ENCODE peak calls at places on chromosome 22, in eight cellular contexts. F is cardiac muscle cell; C is GM13977; I is MCF 10A; Y is AG09309; W is tibial artery; X is B cell; G is activated CD8-positive, alpha-beta T cell treated with anti-CD3 and anti-CD28 coated beads for 36 hours. L is an unnamed sample.

GRCh38 chr22:29635734-29636357 is 32.4 kb downstream of the NF2 start:
- DNase-seq in F (peak), C (peak), I (peak), Y (peak), W (no peak), X (peak), G (no peak), L (no peak)

GRCh38 chr22:47030143-47030641 is 267.7 kb downstream of the TBC1D22A start:
- DNase-seq in F (no peak), C (no peak), I (no peak), Y (no peak), W (no peak), X (no peak), G (no peak), L (no peak)

GRCh38 chr22:18028817-18029527 is 4.6 kb upstream of the MICAL3 start:
- DNase-seq in F (no peak), C (peak), I (no peak), Y (no peak), W (peak), X (no peak), G (no peak), L (no peak)

GRCh38 chr22:31046591-31047226 is 34.4 kb upstream of the SMTN start:
- DNase-seq in F (peak), C (no peak), I (no peak), Y (no peak), W (peak), X (no peak), G (no peak), L (no peak)

GRCh38 chr22:35604671-35605457 is 12.3 kb downstream of the MB start:
- DNase-seq in F (peak), C (no peak), I (no peak), Y (no peak), W (no peak), X (no peak), G (peak), L (no peak)

GRCh38 chr22:42335839-42336378 is 65.5 kb upstream of the TCF20 start:
- DNase-seq in F (no peak), C (no peak), I (no peak), Y (no peak), W (no peak), X (no peak), G (no peak), L (no peak)

GRCh38 chr22:36192601-36193000 is 9.0 kb downstream of the APOL4 start:
- DNase-seq in F (peak), C (no peak), I (no peak), Y (no peak), W (no peak), X (no peak), G (no peak), L (no peak)

GRCh38 chr22:44916281-44917231 is 93.2 kb downstream of the PHF21B start:
- DNase-seq in F (no peak), C (no peak), I (no peak), Y (no peak), W (peak), X (no peak), G (no peak), L (no peak)

GRCh38 chr22:37905534-37906363 is at the start of gene MICALL1:
- DNase-seq in F (peak), C (peak), I (peak), Y (no peak), W (peak), X (peak), G (peak), L (peak)
- TF ChIP-seq CTCF in F (no peak), C (peak), I (no peak), Y (no peak), W (no peak), X (no peak), G (no peak), L (no peak)

GRCh38 chr22:41256254-41256897 is 15.6 kb upstream of the CHADL start:
- DNase-seq in F (peak), C (no peak), I (peak), Y (peak), W (no peak), X (no peak), G (no peak), L (no peak)
- TF ChIP-seq CTCF in F (no peak), C (no peak), I (peak), Y (peak), W (no peak), X (no peak), G (no peak), L (no peak)

GRCh38 chr22:49396817-49397216 is 430.9 kb downstream of the BRD1 start:
- DNase-seq in F (no peak), C (no peak), I (no peak), Y (no peak), W (no peak), X (no peak), G (no peak), L (no peak)
- TF ChIP-seq CTCF in F (no peak), C (no peak), I (no peak), Y (no peak), W (no peak), X (no peak), G (no peak), L (no peak)

DNA sequence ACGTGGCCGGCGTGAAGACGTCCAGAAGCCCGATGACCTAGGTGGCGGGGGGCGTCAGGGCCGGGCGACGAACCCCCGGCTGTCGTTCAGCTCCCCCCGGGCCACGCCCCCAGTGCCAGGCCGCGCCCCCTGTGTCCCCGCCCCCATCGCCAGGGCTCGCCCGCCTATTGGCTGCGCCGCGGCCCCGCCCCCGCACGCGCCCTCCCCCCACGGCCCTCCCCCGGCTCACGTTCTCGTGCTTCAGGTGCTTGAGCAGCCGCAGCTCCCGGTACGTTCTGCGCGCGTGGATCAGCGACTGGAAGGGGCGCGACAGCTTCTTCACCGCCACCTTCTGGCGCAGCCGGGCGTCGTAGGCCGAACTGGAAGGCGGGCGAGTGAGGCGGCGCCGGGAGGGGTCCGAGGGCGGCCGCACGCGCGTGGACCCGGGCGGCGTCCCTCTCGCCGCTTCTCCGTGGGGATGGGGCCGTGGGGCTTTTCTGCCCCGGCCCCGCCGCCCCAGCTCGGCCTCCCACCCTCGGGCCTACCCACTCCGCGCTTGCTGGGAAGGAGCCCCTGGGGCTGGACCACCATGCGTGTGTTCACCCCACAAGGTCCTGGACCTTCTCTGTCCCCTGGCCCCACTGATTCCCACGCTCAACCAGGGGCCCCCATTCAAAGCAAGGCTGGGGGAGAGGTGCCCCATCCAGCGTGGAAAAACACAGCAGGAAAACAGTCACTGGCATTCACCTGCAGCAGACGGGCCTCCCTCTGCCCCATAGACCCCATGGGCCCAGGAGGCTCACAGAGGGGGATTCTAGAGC is 2.4 kb downstream of the MAPK11 start:
- DNase-seq in F (peak), C (peak), I (peak), Y (no peak), W (peak), X (peak), G (peak), L (no peak)
- TF ChIP-seq CTCF in F (peak), C (peak), I (no peak), Y (peak), W (peak), X (no peak), G (peak), L (peak)

DNA sequence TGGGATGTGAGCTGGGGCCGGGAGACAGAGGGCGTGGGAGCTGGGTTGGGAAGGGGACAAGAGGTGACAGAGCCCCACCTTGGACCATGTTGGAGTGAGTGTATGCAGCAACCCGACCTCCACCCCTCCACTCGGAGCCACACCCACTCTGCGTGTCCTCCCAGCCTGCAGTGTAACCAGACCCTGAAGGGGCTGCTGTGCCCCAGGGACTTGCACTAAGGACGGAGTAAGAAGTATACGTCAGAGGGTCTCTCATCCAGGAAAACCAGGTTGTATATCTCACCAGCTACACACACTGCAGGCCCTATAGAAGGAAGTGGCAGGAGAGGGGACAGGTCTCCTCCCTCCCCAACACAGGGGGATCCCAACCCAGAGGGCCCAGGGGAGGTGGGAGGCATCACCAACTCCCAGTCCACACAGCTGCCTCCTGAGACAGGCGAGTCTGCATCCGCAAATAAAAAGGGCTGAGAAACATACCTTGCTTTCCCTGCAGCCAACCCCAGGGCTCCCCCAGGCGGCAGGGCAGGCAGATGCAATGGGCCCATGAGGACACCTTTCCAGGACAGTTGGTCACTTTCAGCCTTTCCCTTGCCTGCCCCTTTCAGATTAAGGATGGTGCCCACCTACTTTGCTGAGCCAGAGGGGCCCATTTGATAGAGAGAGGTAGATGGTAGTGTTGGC is 180.2 kb downstream of the BRD1 start:
- DNase-seq in F (no peak), C (no peak), I (no peak), Y (no peak), W (no peak), X (no peak), G (no peak), L (no peak)
- TF ChIP-seq CTCF in F (no peak), C (no peak), I (no peak), Y (no peak), W (no peak), X (no peak), G (no peak), L (no peak)

GRCh38 chr22:25511725-25512124 is 52.8 kb upstream of the GRK3 start:
- DNase-seq in F (no peak), C (no peak), I (no peak), Y (no peak), W (no peak), X (no peak), G (no peak), L (no peak)

GRCh38 chr22:25510926-25511325 is 53.5 kb upstream of the GRK3 start:
- DNase-seq in F (no peak), C (no peak), I (no peak), Y (no peak), W (no peak), X (no peak), G (no peak), L (no peak)

GRCh38 chr22:25508761-25509321 is 55.6 kb upstream of the GRK3 start:
- DNase-seq in F (no peak), C (no peak), I (no peak), Y (no peak), W (no peak), X (no peak), G (no peak), L (no peak)

GRCh38 chr22:25509391-25509791 is 55.1 kb upstream of the GRK3 start:
- DNase-seq in F (no peak), C (no peak), I (peak), Y (no peak), W (no peak), X (no peak), G (no peak), L (no peak)

DNA sequence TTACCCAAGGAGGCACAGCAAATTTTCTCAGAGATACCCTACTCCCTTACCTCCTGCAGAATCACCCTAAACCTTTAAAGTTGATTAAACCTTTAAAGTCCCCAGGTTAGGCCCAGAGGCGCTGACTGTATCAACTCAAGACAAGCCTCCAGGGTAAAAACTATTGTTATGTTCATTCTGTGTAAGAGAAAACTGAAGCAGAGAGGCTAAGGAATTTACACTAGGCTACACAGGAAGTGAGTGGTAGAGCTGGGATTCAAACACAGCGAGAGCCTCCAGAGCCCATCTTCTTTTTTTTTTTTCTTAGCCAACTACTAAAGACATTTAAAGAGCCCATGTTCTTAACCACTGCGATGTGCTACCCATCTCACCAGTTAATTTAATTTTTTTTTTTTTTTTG is 56.3 kb upstream of the GRK3 start:
- DNase-seq in F (no peak), C (no peak), I (no peak), Y (no peak), W (no peak), X (no peak), G (no peak), L (no peak)
- TF ChIP-seq CTCF in F (no peak), C (no peak), I (no peak), Y (no peak), W (no peak), X (no peak), G (no peak), L (no peak)

L was measured in progenitor cell of endocrine pancreas.